ENCODE peak calls at places on chromosomes 16 and 17, in nine cellular contexts. One of them, this sample, is unnamed.

GRCh38 chr16:78183437-78183836 is 84.0 kb downstream of the WWOX start:
- DNase-seq in left ventricle myocardium inferior: no peak
- DNase-seq in MCF 10A: no peak
- DNase-seq in endothelial cell of umbilical vein: no peak
- DNase-seq in cardiac muscle cell: no peak
- DNase-seq in mucosa of descending colon: no peak
- DNase-seq in stomach: no peak
- DNase-seq in LNCaP clone FGC: no peak
- DNase-seq in hepatocyte: no peak
- DNase-seq in this sample: no peak

GRCh38 chr17:38585056-38585804 is 20.5 kb downstream of the SRCIN1 start:
- DNase-seq in left ventricle myocardium inferior: no peak
- DNase-seq in MCF 10A: peak
- DNase-seq in endothelial cell of umbilical vein: no peak
- DNase-seq in cardiac muscle cell: no peak
- DNase-seq in mucosa of descending colon: no peak
- DNase-seq in stomach: no peak
- DNase-seq in LNCaP clone FGC: no peak
- DNase-seq in hepatocyte: peak
- DNase-seq in this sample: no peak

GRCh38 chr16:12392585-12393089 is 411.1 kb downstream of the CPPED1 start:
- DNase-seq in left ventricle myocardium inferior: no peak
- DNase-seq in MCF 10A: no peak
- DNase-seq in endothelial cell of umbilical vein: no peak
- DNase-seq in cardiac muscle cell: no peak
- DNase-seq in mucosa of descending colon: no peak
- DNase-seq in stomach: no peak
- DNase-seq in LNCaP clone FGC: no peak
- DNase-seq in hepatocyte: no peak
- DNase-seq in this sample: no peak

GRCh38 chr17:17888821-17889220 is 52.0 kb upstream of the SREBF1 start:
- DNase-seq in left ventricle myocardium inferior: no peak
- DNase-seq in MCF 10A: no peak
- DNase-seq in endothelial cell of umbilical vein: no peak
- DNase-seq in cardiac muscle cell: no peak
- DNase-seq in mucosa of descending colon: no peak
- DNase-seq in stomach: no peak
- DNase-seq in LNCaP clone FGC: peak
- DNase-seq in hepatocyte: no peak
- DNase-seq in this sample: no peak

GRCh38 chr17:82087961-82088837 is 9.8 kb downstream of the FASN start:
- DNase-seq in left ventricle myocardium inferior: peak
- DNase-seq in MCF 10A: no peak
- DNase-seq in endothelial cell of umbilical vein: no peak
- DNase-seq in cardiac muscle cell: no peak
- DNase-seq in mucosa of descending colon: no peak
- DNase-seq in stomach: no peak
- DNase-seq in LNCaP clone FGC: no peak
- DNase-seq in hepatocyte: no peak
- DNase-seq in this sample: no peak

GRCh38 chr16:2468725-2469398 is 2.2 kb upstream of the NTN3 start:
- DNase-seq in left ventricle myocardium inferior: no peak
- DNase-seq in MCF 10A: no peak
- DNase-seq in endothelial cell of umbilical vein: no peak
- DNase-seq in cardiac muscle cell: no peak
- DNase-seq in mucosa of descending colon: no peak
- DNase-seq in stomach: no peak
- DNase-seq in LNCaP clone FGC: no peak
- DNase-seq in hepatocyte: no peak
- DNase-seq in this sample: peak

GRCh38 chr17:57288753-57289121 is 32.4 kb downstream of the MSI2 start:
- DNase-seq in left ventricle myocardium inferior: no peak
- DNase-seq in MCF 10A: no peak
- DNase-seq in endothelial cell of umbilical vein: no peak
- DNase-seq in cardiac muscle cell: no peak
- DNase-seq in mucosa of descending colon: no peak
- DNase-seq in stomach: no peak
- DNase-seq in LNCaP clone FGC: no peak
- DNase-seq in hepatocyte: no peak
- DNase-seq in this sample: no peak

GRCh38 chr16:57984443-57985203 is 13.7 kb upstream of the CNGB1 start:
- DNase-seq in left ventricle myocardium inferior: peak
- DNase-seq in MCF 10A: peak
- DNase-seq in endothelial cell of umbilical vein: peak
- DNase-seq in cardiac muscle cell: peak
- DNase-seq in mucosa of descending colon: peak
- DNase-seq in stomach: peak
- DNase-seq in LNCaP clone FGC: no peak
- DNase-seq in hepatocyte: peak
- DNase-seq in this sample: peak

GRCh38 chr17:55532670-55533069 is 21.4 kb upstream of the SMIM36 start:
- DNase-seq in left ventricle myocardium inferior: no peak
- DNase-seq in MCF 10A: no peak
- DNase-seq in endothelial cell of umbilical vein: no peak
- DNase-seq in cardiac muscle cell: no peak
- DNase-seq in mucosa of descending colon: no peak
- DNase-seq in stomach: no peak
- DNase-seq in LNCaP clone FGC: no peak
- DNase-seq in hepatocyte: no peak
- DNase-seq in this sample: no peak

GRCh38 chr17:55524440-55525220 is 13.4 kb upstream of the SMIM36 start:
- DNase-seq in left ventricle myocardium inferior: no peak
- DNase-seq in MCF 10A: no peak
- DNase-seq in endothelial cell of umbilical vein: no peak
- DNase-seq in cardiac muscle cell: no peak
- DNase-seq in mucosa of descending colon: no peak
- DNase-seq in stomach: no peak
- DNase-seq in LNCaP clone FGC: no peak
- DNase-seq in hepatocyte: no peak
- DNase-seq in this sample: no peak

GRCh38 chr17:55531053-55531728 is 19.9 kb upstream of the SMIM36 start:
- DNase-seq in left ventricle myocardium inferior: no peak
- DNase-seq in MCF 10A: no peak
- DNase-seq in endothelial cell of umbilical vein: no peak
- DNase-seq in cardiac muscle cell: no peak
- DNase-seq in mucosa of descending colon: no peak
- DNase-seq in stomach: no peak
- DNase-seq in LNCaP clone FGC: no peak
- DNase-seq in hepatocyte: no peak
- DNase-seq in this sample: no peak

GRCh38 chr17:55530064-55530463 is 18.8 kb upstream of the SMIM36 start:
- DNase-seq in left ventricle myocardium inferior: no peak
- DNase-seq in MCF 10A: no peak
- DNase-seq in endothelial cell of umbilical vein: no peak
- DNase-seq in cardiac muscle cell: no peak
- DNase-seq in mucosa of descending colon: no peak
- DNase-seq in stomach: no peak
- DNase-seq in LNCaP clone FGC: no peak
- DNase-seq in hepatocyte: no peak
- DNase-seq in this sample: no peak

DNA sequence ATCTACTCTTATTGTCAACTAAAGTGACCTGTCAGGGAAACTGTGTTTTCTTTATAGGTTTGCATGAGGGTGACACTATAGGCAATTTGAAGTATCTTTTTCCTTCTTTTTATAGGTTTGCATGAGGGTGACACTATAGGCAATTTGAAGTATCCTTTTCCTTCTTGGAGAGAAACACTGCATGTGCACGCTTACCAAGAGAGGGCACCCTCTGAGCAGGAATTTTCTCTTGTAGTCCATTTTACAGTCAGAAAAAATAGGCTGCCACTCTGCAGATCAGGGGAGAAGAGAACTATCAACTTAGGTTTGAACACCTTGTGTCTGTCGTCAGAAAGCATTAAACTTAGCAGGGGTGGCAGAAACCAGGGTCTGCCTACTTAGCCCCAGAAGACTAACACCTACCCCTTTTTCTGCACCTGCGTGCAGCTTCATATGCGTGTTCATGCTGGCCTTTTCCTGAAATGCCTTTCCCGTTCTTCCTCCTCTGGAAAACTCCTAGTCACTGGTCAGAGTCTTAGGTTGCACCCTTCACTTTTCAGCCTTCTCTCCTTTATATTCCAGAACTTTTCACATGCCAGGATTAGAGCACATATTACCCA is 16.4 kb upstream of the SMIM36 start:
- DNase-seq in left ventricle myocardium inferior: no peak
- DNase-seq in MCF 10A: peak
- DNase-seq in endothelial cell of umbilical vein: peak
- DNase-seq in cardiac muscle cell: peak
- DNase-seq in mucosa of descending colon: peak
- DNase-seq in stomach: no peak
- DNase-seq in LNCaP clone FGC: peak
- DNase-seq in hepatocyte: peak
- DNase-seq in this sample: peak
- TF ChIP-seq CTCF in left ventricle myocardium inferior: peak
- TF ChIP-seq CTCF in MCF 10A: peak
- TF ChIP-seq CTCF in endothelial cell of umbilical vein: peak
- TF ChIP-seq CTCF in cardiac muscle cell: peak
- TF ChIP-seq CTCF in mucosa of descending colon: no peak
- TF ChIP-seq CTCF in stomach: no peak
- TF ChIP-seq CTCF in LNCaP clone FGC: peak
- TF ChIP-seq CTCF in hepatocyte: peak
- TF ChIP-seq CTCF in this sample: no peak

DNA sequence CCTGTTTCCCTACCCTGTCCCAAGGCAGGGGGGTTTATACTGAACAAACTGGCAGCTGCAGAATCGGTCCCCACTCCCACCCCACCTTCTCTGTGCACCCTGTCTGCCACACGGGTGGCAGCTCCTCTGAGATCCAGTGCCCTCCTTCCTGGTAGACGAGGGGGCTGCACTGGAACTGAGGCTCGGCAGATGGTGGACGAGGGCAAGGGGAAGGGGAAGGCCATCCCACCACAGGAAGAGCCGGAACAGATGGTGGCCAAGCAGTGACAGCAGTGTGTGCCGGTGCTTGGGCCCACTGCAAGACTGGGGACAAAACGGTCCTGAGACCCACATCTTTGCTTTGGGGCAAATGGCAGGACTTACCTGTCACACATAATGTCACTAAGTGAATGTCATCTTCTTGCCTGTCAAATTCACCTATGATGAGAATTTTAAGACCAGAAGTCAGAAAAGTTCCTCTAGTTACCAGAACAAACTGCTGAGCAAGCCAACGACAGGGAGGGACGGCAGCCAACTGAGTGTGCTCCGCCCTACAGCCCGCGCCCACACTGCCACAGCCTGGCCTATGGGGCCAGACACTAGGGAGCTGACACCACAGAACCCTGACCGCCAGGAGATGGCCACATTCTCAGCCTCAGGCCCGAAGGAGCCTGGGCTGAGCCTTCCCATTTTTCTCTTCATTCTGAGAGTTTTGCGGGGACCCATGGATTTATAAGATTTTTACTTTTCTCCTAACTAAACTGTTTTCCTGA is 14.4 kb downstream of the NTAN1 start:
- DNase-seq in left ventricle myocardium inferior: peak
- DNase-seq in MCF 10A: peak
- DNase-seq in endothelial cell of umbilical vein: no peak
- DNase-seq in cardiac muscle cell: no peak
- DNase-seq in mucosa of descending colon: peak
- DNase-seq in stomach: peak
- DNase-seq in LNCaP clone FGC: peak
- DNase-seq in hepatocyte: no peak
- DNase-seq in this sample: peak
- TF ChIP-seq CTCF in left ventricle myocardium inferior: peak
- TF ChIP-seq CTCF in MCF 10A: no peak
- TF ChIP-seq CTCF in endothelial cell of umbilical vein: no peak
- TF ChIP-seq CTCF in cardiac muscle cell: peak
- TF ChIP-seq CTCF in mucosa of descending colon: no peak
- TF ChIP-seq CTCF in stomach: no peak
- TF ChIP-seq CTCF in LNCaP clone FGC: peak
- TF ChIP-seq CTCF in hepatocyte: no peak
- TF ChIP-seq CTCF in this sample: no peak

GRCh38 chr17:1533649-1534325 is 17.4 kb upstream of the INPP5K start:
- DNase-seq in left ventricle myocardium inferior: peak
- DNase-seq in MCF 10A: no peak
- DNase-seq in endothelial cell of umbilical vein: no peak
- DNase-seq in cardiac muscle cell: no peak
- DNase-seq in mucosa of descending colon: no peak
- DNase-seq in stomach: no peak
- DNase-seq in LNCaP clone FGC: no peak
- DNase-seq in hepatocyte: no peak
- DNase-seq in this sample: no peak

GRCh38 chr17:1529863-1530262 is 13.5 kb upstream of the INPP5K start:
- DNase-seq in left ventricle myocardium inferior: no peak
- DNase-seq in MCF 10A: no peak
- DNase-seq in endothelial cell of umbilical vein: no peak
- DNase-seq in cardiac muscle cell: no peak
- DNase-seq in mucosa of descending colon: no peak
- DNase-seq in stomach: no peak
- DNase-seq in LNCaP clone FGC: peak
- DNase-seq in hepatocyte: no peak
- DNase-seq in this sample: no peak

GRCh38 chr17:1535737-1536136 is 19.3 kb upstream of the INPP5K start:
- DNase-seq in left ventricle myocardium inferior: no peak
- DNase-seq in MCF 10A: no peak
- DNase-seq in endothelial cell of umbilical vein: no peak
- DNase-seq in cardiac muscle cell: no peak
- DNase-seq in mucosa of descending colon: no peak
- DNase-seq in stomach: no peak
- DNase-seq in LNCaP clone FGC: no peak
- DNase-seq in hepatocyte: no peak
- DNase-seq in this sample: no peak

GRCh38 chr17:1532836-1533602 is 16.6 kb upstream of the INPP5K start:
- DNase-seq in left ventricle myocardium inferior: no peak
- DNase-seq in MCF 10A: peak
- DNase-seq in endothelial cell of umbilical vein: no peak
- DNase-seq in cardiac muscle cell: peak
- DNase-seq in mucosa of descending colon: no peak
- DNase-seq in stomach: no peak
- DNase-seq in LNCaP clone FGC: no peak
- DNase-seq in hepatocyte: no peak
- DNase-seq in this sample: peak
- TF ChIP-seq CTCF in left ventricle myocardium inferior: peak
- TF ChIP-seq CTCF in MCF 10A: peak
- TF ChIP-seq CTCF in endothelial cell of umbilical vein: peak
- TF ChIP-seq CTCF in cardiac muscle cell: peak
- TF ChIP-seq CTCF in mucosa of descending colon: no peak
- TF ChIP-seq CTCF in stomach: no peak
- TF ChIP-seq CTCF in LNCaP clone FGC: no peak
- TF ChIP-seq CTCF in hepatocyte: no peak
- TF ChIP-seq CTCF in this sample: no peak

DNA sequence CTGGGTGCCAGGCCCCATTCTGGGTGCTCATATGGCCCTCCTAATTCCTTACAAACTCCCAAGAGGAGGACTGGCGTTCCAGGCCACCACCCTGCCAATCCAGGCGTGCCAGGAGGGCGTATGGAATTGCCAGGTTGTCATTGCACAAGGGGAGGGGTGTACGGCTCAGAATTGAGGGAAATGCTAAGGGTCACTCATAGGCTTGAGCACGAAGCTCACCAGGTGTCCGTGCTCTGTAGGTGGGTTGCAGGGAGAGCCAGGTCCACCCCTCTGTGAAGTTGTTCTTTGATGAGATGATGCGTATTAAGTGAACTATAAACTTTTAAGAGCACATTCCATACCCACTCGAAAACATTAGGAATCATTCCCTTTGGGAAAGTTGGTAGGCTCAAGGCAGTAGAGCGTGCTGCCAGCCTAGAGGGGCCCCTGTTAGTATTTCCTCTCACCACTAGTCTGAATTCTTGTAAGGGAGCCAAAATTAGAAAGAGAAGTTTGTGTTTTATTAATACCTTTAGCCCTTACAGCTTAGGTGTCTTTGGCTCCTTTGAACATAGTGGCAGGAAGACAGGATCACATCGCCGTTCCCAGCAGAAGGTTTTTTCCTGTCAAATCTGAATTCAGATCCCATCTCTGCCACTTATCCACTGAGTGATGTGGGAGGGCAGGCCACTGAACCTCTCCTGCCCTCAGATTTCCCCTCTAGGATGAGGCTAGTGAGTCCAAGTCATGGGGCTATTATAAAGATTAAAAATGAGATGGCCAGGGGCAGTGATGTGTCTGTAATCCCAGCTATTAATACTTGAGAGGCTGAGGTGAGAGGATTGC is 38.7 kb upstream of the NFAT5 start:
- DNase-seq in left ventricle myocardium inferior: no peak
- DNase-seq in MCF 10A: no peak
- DNase-seq in endothelial cell of umbilical vein: no peak
- DNase-seq in cardiac muscle cell: no peak
- DNase-seq in mucosa of descending colon: no peak
- DNase-seq in stomach: no peak
- DNase-seq in LNCaP clone FGC: no peak
- DNase-seq in hepatocyte: no peak
- DNase-seq in this sample: no peak
- TF ChIP-seq CTCF in left ventricle myocardium inferior: no peak
- TF ChIP-seq CTCF in MCF 10A: no peak
- TF ChIP-seq CTCF in endothelial cell of umbilical vein: no peak
- TF ChIP-seq CTCF in cardiac muscle cell: no peak
- TF ChIP-seq CTCF in mucosa of descending colon: no peak
- TF ChIP-seq CTCF in stomach: no peak
- TF ChIP-seq CTCF in LNCaP clone FGC: no peak
- TF ChIP-seq CTCF in hepatocyte: no peak
- TF ChIP-seq CTCF in this sample: no peak

This sample was measured in glutamatergic neuron.